ENCODE peak calls at places on chromosomes 4 and X, in eight cellular contexts. R is cardiac muscle cell; Q is CD8-positive, alpha-beta T cell; T is GM23338; U is ovary; P is GM12878; Z is lung; K is breast epithelium. J is an unnamed sample.

GRCh38 chr4:172865531-172866127 is 303.0 kb upstream of the GALNT7 start:
- DNase-seq in R (no peak), Q (no peak), T (peak), U (no peak), P (no peak), Z (no peak), K (no peak), J (no peak)

GRCh38 chr4:79864470-79865190 is 208.4 kb downstream of the ANTXR2 start:
- DNase-seq in R (peak), Q (no peak), T (no peak), U (no peak), P (no peak), Z (no peak), K (no peak), J (no peak)

GRCh38 chr4:121057466-121057911 is 14.8 kb downstream of the NDNF start:
- DNase-seq in R (no peak), Q (no peak), T (peak), U (no peak), P (no peak), Z (no peak), K (no peak), J (no peak)

GRCh38 chrX:1390621-1391369 is 1.1 kb downstream of the SLC25A6 start:
- DNase-seq in R (no peak), Q (no peak), T (no peak), U (peak), P (no peak), Z (no peak), K (no peak), J (no peak)

GRCh38 chrX:39337461-39337860 is 536.2 kb downstream of the MID1IP1 start:
- DNase-seq in R (no peak), Q (no peak), T (no peak), U (no peak), P (no peak), Z (no peak), K (no peak), J (no peak)

GRCh38 chrX:110142096-110142495 is 139.2 kb downstream of the TMEM164 start:
- DNase-seq in R (no peak), Q (no peak), T (no peak), U (no peak), P (no peak), Z (no peak), K (peak), J (no peak)

GRCh38 chrX:154295664-154296310 is at the start of gene TKTL1:
- DNase-seq in R (no peak), Q (no peak), T (no peak), U (no peak), P (no peak), Z (no peak), K (no peak), J (no peak)

GRCh38 chr4:3499710-3500109 is 32.5 kb downstream of the LRPAP1 start:
- DNase-seq in R (no peak), Q (no peak), T (no peak), U (no peak), P (no peak), Z (no peak), K (no peak), J (no peak)

GRCh38 chr4:138301536-138301935 is 59.4 kb upstream of the SLC7A11 start:
- DNase-seq in R (peak), Q (no peak), T (no peak), U (no peak), P (no peak), Z (no peak), K (no peak), J (no peak)

GRCh38 chr4:61478340-61478739 is 278.2 kb downstream of the ADGRL3 start:
- DNase-seq in R (no peak), Q (no peak), T (no peak), U (no peak), P (no peak), Z (no peak), K (no peak), J (no peak)

GRCh38 chr4:7771541-7772507 is 167.8 kb downstream of the AFAP1 start:
- DNase-seq in R (no peak), Q (no peak), T (no peak), U (no peak), P (peak), Z (no peak), K (no peak), J (peak)

GRCh38 chrX:97308161-97308560 is 424.5 kb downstream of the RPA4 start:
- DNase-seq in R (peak), Q (no peak), T (no peak), U (no peak), P (no peak), Z (no peak), K (no peak), J (no peak)

GRCh38 chrX:2499507-2499906 is 1.3 kb downstream of the DHRSX start:
- DNase-seq in R (no peak), Q (no peak), T (no peak), U (no peak), P (no peak), Z (no peak), K (no peak), J (no peak)

GRCh38 chrX:141662781-141663180 is 35.8 kb downstream of the SPANXD start:
- DNase-seq in R (no peak), Q (no peak), T (no peak), U (no peak), P (no peak), Z (no peak), K (no peak), J (no peak)

GRCh38 chr4:40308528-40309122 is 26.5 kb upstream of the CHRNA9 start:
- DNase-seq in R (no peak), Q (no peak), T (peak), U (no peak), P (no peak), Z (no peak), K (no peak), J (no peak)

GRCh38 chr4:179225594-179225993 is 1783.4 kb upstream of the AGA start:
- DNase-seq in R (no peak), Q (no peak), T (no peak), U (no peak), P (no peak), Z (no peak), K (no peak), J (no peak)

GRCh38 chr4:62288803-62289541 is 1088.8 kb downstream of the ADGRL3 start:
- DNase-seq in R (no peak), Q (no peak), T (no peak), U (no peak), P (no peak), Z (no peak), K (no peak), J (no peak)

GRCh38 chr4:112677519-112678091 is 40.7 kb downstream of the LARP7 start:
- DNase-seq in R (no peak), Q (no peak), T (no peak), U (no peak), P (no peak), Z (no peak), K (no peak), J (no peak)

GRCh38 chr4:3371581-3372001 is 70.2 kb upstream of the HGFAC start:
- DNase-seq in R (peak), Q (no peak), T (peak), U (peak), P (no peak), Z (no peak), K (no peak), J (no peak)

GRCh38 chr4:143025111-143025704 is 159.5 kb upstream of the USP38 start:
- DNase-seq in R (peak), Q (no peak), T (peak), U (peak), P (no peak), Z (no peak), K (no peak), J (no peak)

GRCh38 chr4:108036252-108036651 is 46.6 kb downstream of the HADH start:
- DNase-seq in R (peak), Q (peak), T (no peak), U (no peak), P (no peak), Z (no peak), K (no peak), J (no peak)

GRCh38 chr4:26763649-26764048 is 97.0 kb upstream of the STIM2 start:
- DNase-seq in R (no peak), Q (no peak), T (no peak), U (no peak), P (no peak), Z (no peak), K (no peak), J (no peak)

DNA sequence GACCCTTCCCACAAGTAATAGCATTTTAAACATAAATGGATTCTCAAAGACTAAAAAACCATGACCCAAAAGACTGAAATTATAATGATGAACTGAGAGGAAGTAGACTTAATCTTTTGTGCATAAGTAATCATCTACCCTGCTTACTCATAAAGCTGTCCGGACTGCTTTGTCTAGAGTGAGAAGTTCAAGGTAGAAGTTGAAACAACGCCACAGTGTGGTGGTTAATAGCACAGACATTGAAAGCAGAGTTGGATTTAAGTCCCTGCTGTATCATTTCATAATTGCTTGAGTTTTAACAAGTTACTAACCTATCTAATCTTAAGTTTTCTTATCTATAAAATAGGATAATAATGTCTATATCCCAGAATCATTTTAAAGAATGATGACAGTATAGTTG is 346.5 kb downstream of the CENPC start:
- DNase-seq in R (peak), Q (no peak), T (peak), U (no peak), P (no peak), Z (no peak), K (no peak), J (no peak)
- TF ChIP-seq CTCF in R (peak), Q (no peak), T (peak), U (no peak), P (peak), Z (no peak), K (no peak), J (no peak)

GRCh38 chr4:183806341-183806740 is 98.8 kb upstream of the STOX2 start:
- DNase-seq in R (no peak), Q (no peak), T (no peak), U (no peak), P (no peak), Z (no peak), K (no peak), J (no peak)
- H3K27ac ChIP-seq in R (no peak), Q (no peak), T (no peak), U (no peak), P (no peak), Z (peak), K (no peak), J (no peak)

GRCh38 chr4:141254326-141254725 is 33.6 kb downstream of the ZNF330 start:
- DNase-seq in R (no peak), Q (no peak), T (peak), U (no peak), P (no peak), Z (no peak), K (no peak), J (no peak)

GRCh38 chr4:141258558-141258957 is 37.9 kb downstream of the ZNF330 start:
- DNase-seq in R (no peak), Q (no peak), T (peak), U (no peak), P (no peak), Z (no peak), K (no peak), J (no peak)

GRCh38 chr4:141255016-141255415 is 34.3 kb downstream of the ZNF330 start:
- DNase-seq in R (no peak), Q (no peak), T (no peak), U (no peak), P (no peak), Z (no peak), K (no peak), J (no peak)
- TF ChIP-seq CTCF in R (no peak), Q (no peak), T (no peak), U (no peak), P (no peak), Z (no peak), K (no peak), J (no peak)

GRCh38 chr4:184422378-184422777 is 52.0 kb downstream of the IRF2 start:
- DNase-seq in R (no peak), Q (no peak), T (no peak), U (no peak), P (no peak), Z (no peak), K (no peak), J (no peak)
- H3K27ac ChIP-seq in R (no peak), Q (no peak), T (no peak), U (no peak), P (peak), Z (no peak), K (no peak), J (no peak)

J was measured in colonic mucosa.